ENCODE peak calls at places on chromosomes 12 and 14, in nine cellular contexts. One of them, this sample, is unnamed.

GRCh38 chr12:55937956-55938355 is 7.0 kb downstream of the DGKA start:
- DNase-seq in pancreas: no peak
- DNase-seq in fibroblast of the aortic adventitia: no peak
- DNase-seq in GM06990: no peak
- DNase-seq in transverse colon: no peak
- DNase-seq in IMR-90: peak
- DNase-seq in endothelial cell: no peak
- DNase-seq in Peyer's patch: no peak
- DNase-seq in choroid plexus epithelial cell: no peak
- DNase-seq in this sample: no peak

GRCh38 chr14:92121207-92121669 is 268 bp downstream of the NDUFB1 start:
- DNase-seq in fibroblast of the aortic adventitia: peak
- DNase-seq in transverse colon: peak
- DNase-seq in choroid plexus epithelial cell: peak
- DNase-seq in pancreas: no peak
- DNase-seq in Peyer's patch: no peak
- DNase-seq in GM06990: no peak
- DNase-seq in endothelial cell: peak
- DNase-seq in IMR-90: peak
- DNase-seq in this sample: no peak

GRCh38 chr12:100823988-100824387 is 29.4 kb downstream of the ANO4 start:
- DNase-seq in fibroblast of the aortic adventitia: no peak
- DNase-seq in Peyer's patch: no peak
- DNase-seq in pancreas: no peak
- DNase-seq in transverse colon: no peak
- DNase-seq in endothelial cell: no peak
- DNase-seq in choroid plexus epithelial cell: peak
- DNase-seq in IMR-90: peak
- DNase-seq in GM06990: no peak
- DNase-seq in this sample: no peak

GRCh38 chr14:55272922-55273321 is 1.7 kb downstream of the FBXO34 start:
- DNase-seq in choroid plexus epithelial cell: no peak
- DNase-seq in transverse colon: no peak
- DNase-seq in GM06990: no peak
- DNase-seq in fibroblast of the aortic adventitia: no peak
- DNase-seq in IMR-90: no peak
- DNase-seq in endothelial cell: no peak
- DNase-seq in pancreas: no peak
- DNase-seq in Peyer's patch: no peak
- DNase-seq in this sample: no peak

GRCh38 chr14:99809864-99810854 is 16.9 kb downstream of the EML1 start:
- DNase-seq in endothelial cell: no peak
- DNase-seq in IMR-90: no peak
- DNase-seq in Peyer's patch: no peak
- DNase-seq in transverse colon: no peak
- DNase-seq in choroid plexus epithelial cell: no peak
- DNase-seq in fibroblast of the aortic adventitia: no peak
- DNase-seq in GM06990: no peak
- DNase-seq in pancreas: peak
- DNase-seq in this sample: no peak

GRCh38 chr12:62924084-62924483 is 10.9 kb downstream of the PPM1H start:
- DNase-seq in Peyer's patch: no peak
- DNase-seq in choroid plexus epithelial cell: no peak
- DNase-seq in GM06990: no peak
- DNase-seq in IMR-90: no peak
- DNase-seq in fibroblast of the aortic adventitia: no peak
- DNase-seq in pancreas: no peak
- DNase-seq in transverse colon: no peak
- DNase-seq in endothelial cell: no peak
- DNase-seq in this sample: no peak

GRCh38 chr12:21169878-21170472 is 39.0 kb downstream of the SLCO1B1 start:
- DNase-seq in fibroblast of the aortic adventitia: peak
- DNase-seq in choroid plexus epithelial cell: peak
- DNase-seq in transverse colon: peak
- DNase-seq in pancreas: peak
- DNase-seq in IMR-90: peak
- DNase-seq in Peyer's patch: no peak
- DNase-seq in GM06990: peak
- DNase-seq in endothelial cell: peak
- DNase-seq in this sample: peak

GRCh38 chr12:74890237-74890599 is 319.4 kb downstream of the KCNC2 start:
- DNase-seq in Peyer's patch: no peak
- DNase-seq in IMR-90: peak
- DNase-seq in transverse colon: no peak
- DNase-seq in endothelial cell: no peak
- DNase-seq in fibroblast of the aortic adventitia: peak
- DNase-seq in GM06990: no peak
- DNase-seq in choroid plexus epithelial cell: peak
- DNase-seq in pancreas: peak
- DNase-seq in this sample: peak

GRCh38 chr12:76199808-76200207 is 115.3 kb upstream of the NAP1L1 start:
- DNase-seq in fibroblast of the aortic adventitia: peak
- DNase-seq in choroid plexus epithelial cell: peak
- DNase-seq in endothelial cell: no peak
- DNase-seq in transverse colon: no peak
- DNase-seq in GM06990: no peak
- DNase-seq in Peyer's patch: no peak
- DNase-seq in pancreas: no peak
- DNase-seq in IMR-90: peak
- DNase-seq in this sample: no peak

GRCh38 chr14:78075033-78075432 is 95.1 kb upstream of the NRXN3 start:
- DNase-seq in Peyer's patch: no peak
- DNase-seq in choroid plexus epithelial cell: no peak
- DNase-seq in IMR-90: no peak
- DNase-seq in endothelial cell: no peak
- DNase-seq in GM06990: no peak
- DNase-seq in transverse colon: no peak
- DNase-seq in pancreas: no peak
- DNase-seq in fibroblast of the aortic adventitia: no peak
- DNase-seq in this sample: no peak

GRCh38 chr12:51132693-51133092 is 40.2 kb downstream of the TFCP2 start:
- DNase-seq in choroid plexus epithelial cell: peak
- DNase-seq in transverse colon: no peak
- DNase-seq in fibroblast of the aortic adventitia: no peak
- DNase-seq in GM06990: no peak
- DNase-seq in pancreas: no peak
- DNase-seq in Peyer's patch: no peak
- DNase-seq in endothelial cell: no peak
- DNase-seq in IMR-90: peak
- DNase-seq in this sample: no peak

GRCh38 chr14:99541211-99541610 is 60.0 kb downstream of the CCNK start:
- DNase-seq in fibroblast of the aortic adventitia: no peak
- DNase-seq in choroid plexus epithelial cell: no peak
- DNase-seq in transverse colon: no peak
- DNase-seq in endothelial cell: no peak
- DNase-seq in GM06990: no peak
- DNase-seq in pancreas: no peak
- DNase-seq in Peyer's patch: no peak
- DNase-seq in IMR-90: no peak
- DNase-seq in this sample: no peak

GRCh38 chr14:100846309-100846859 is 20.5 kb downstream of the MEG3 start:
- DNase-seq in choroid plexus epithelial cell: peak
- DNase-seq in fibroblast of the aortic adventitia: no peak
- DNase-seq in pancreas: no peak
- DNase-seq in transverse colon: no peak
- DNase-seq in endothelial cell: no peak
- DNase-seq in IMR-90: no peak
- DNase-seq in Peyer's patch: peak
- DNase-seq in GM06990: no peak
- DNase-seq in this sample: no peak

GRCh38 chr12:17016116-17016864 is 410.3 kb upstream of the LMO3 start:
- DNase-seq in endothelial cell: no peak
- DNase-seq in choroid plexus epithelial cell: no peak
- DNase-seq in GM06990: no peak
- DNase-seq in fibroblast of the aortic adventitia: no peak
- DNase-seq in IMR-90: no peak
- DNase-seq in pancreas: no peak
- DNase-seq in Peyer's patch: no peak
- DNase-seq in transverse colon: no peak
- DNase-seq in this sample: no peak

GRCh38 chr14:24365600-24366374 is 2.2 kb upstream of the NFATC4 start:
- DNase-seq in choroid plexus epithelial cell: peak
- DNase-seq in pancreas: peak
- DNase-seq in GM06990: peak
- DNase-seq in Peyer's patch: peak
- DNase-seq in IMR-90: peak
- DNase-seq in transverse colon: peak
- DNase-seq in endothelial cell: peak
- DNase-seq in fibroblast of the aortic adventitia: peak
- DNase-seq in this sample: peak

GRCh38 chr12:103751171-103751570 is 89.9 kb downstream of the NT5DC3 start:
- DNase-seq in pancreas: no peak
- DNase-seq in Peyer's patch: no peak
- DNase-seq in GM06990: no peak
- DNase-seq in choroid plexus epithelial cell: no peak
- DNase-seq in IMR-90: no peak
- DNase-seq in fibroblast of the aortic adventitia: no peak
- DNase-seq in endothelial cell: peak
- DNase-seq in transverse colon: no peak
- DNase-seq in this sample: no peak
- TF ChIP-seq CTCF in pancreas: no peak
- TF ChIP-seq CTCF in Peyer's patch: no peak
- TF ChIP-seq CTCF in GM06990: peak
- TF ChIP-seq CTCF in choroid plexus epithelial cell: peak
- TF ChIP-seq CTCF in IMR-90: no peak
- TF ChIP-seq CTCF in fibroblast of the aortic adventitia: no peak
- TF ChIP-seq CTCF in endothelial cell: peak
- TF ChIP-seq CTCF in transverse colon: no peak
- TF ChIP-seq CTCF in this sample: no peak

GRCh38 chr12:643478-644292 is 19.6 kb downstream of the NINJ2 start:
- DNase-seq in transverse colon: peak
- DNase-seq in endothelial cell: no peak
- DNase-seq in Peyer's patch: no peak
- DNase-seq in GM06990: no peak
- DNase-seq in choroid plexus epithelial cell: no peak
- DNase-seq in IMR-90: no peak
- DNase-seq in fibroblast of the aortic adventitia: no peak
- DNase-seq in pancreas: no peak
- DNase-seq in this sample: no peak

GRCh38 chr12:644818-645552 is 18.3 kb downstream of the NINJ2 start:
- DNase-seq in transverse colon: no peak
- DNase-seq in endothelial cell: no peak
- DNase-seq in choroid plexus epithelial cell: peak
- DNase-seq in GM06990: no peak
- DNase-seq in pancreas: no peak
- DNase-seq in fibroblast of the aortic adventitia: peak
- DNase-seq in Peyer's patch: no peak
- DNase-seq in IMR-90: no peak
- DNase-seq in this sample: no peak

GRCh38 chr12:644293-644639 is 19.0 kb downstream of the NINJ2 start:
- DNase-seq in endothelial cell: no peak
- DNase-seq in pancreas: no peak
- DNase-seq in fibroblast of the aortic adventitia: no peak
- DNase-seq in Peyer's patch: no peak
- DNase-seq in choroid plexus epithelial cell: no peak
- DNase-seq in IMR-90: no peak
- DNase-seq in transverse colon: no peak
- DNase-seq in GM06990: no peak
- DNase-seq in this sample: no peak

GRCh38 chr12:645563-646071 is 17.6 kb downstream of the NINJ2 start:
- DNase-seq in Peyer's patch: no peak
- DNase-seq in pancreas: no peak
- DNase-seq in choroid plexus epithelial cell: peak
- DNase-seq in IMR-90: peak
- DNase-seq in fibroblast of the aortic adventitia: peak
- DNase-seq in GM06990: no peak
- DNase-seq in endothelial cell: no peak
- DNase-seq in transverse colon: no peak
- DNase-seq in this sample: no peak

GRCh38 chr12:642633-643477 is 20.4 kb downstream of the NINJ2 start:
- DNase-seq in fibroblast of the aortic adventitia: peak
- DNase-seq in choroid plexus epithelial cell: peak
- DNase-seq in transverse colon: peak
- DNase-seq in Peyer's patch: peak
- DNase-seq in IMR-90: peak
- DNase-seq in pancreas: peak
- DNase-seq in endothelial cell: peak
- DNase-seq in GM06990: peak
- DNase-seq in this sample: peak
- TF ChIP-seq CTCF in fibroblast of the aortic adventitia: peak
- TF ChIP-seq CTCF in choroid plexus epithelial cell: peak
- TF ChIP-seq CTCF in transverse colon: peak
- TF ChIP-seq CTCF in Peyer's patch: peak
- TF ChIP-seq CTCF in IMR-90: peak
- TF ChIP-seq CTCF in pancreas: no peak
- TF ChIP-seq CTCF in endothelial cell: peak
- TF ChIP-seq CTCF in GM06990: peak
- TF ChIP-seq CTCF in this sample: peak

DNA sequence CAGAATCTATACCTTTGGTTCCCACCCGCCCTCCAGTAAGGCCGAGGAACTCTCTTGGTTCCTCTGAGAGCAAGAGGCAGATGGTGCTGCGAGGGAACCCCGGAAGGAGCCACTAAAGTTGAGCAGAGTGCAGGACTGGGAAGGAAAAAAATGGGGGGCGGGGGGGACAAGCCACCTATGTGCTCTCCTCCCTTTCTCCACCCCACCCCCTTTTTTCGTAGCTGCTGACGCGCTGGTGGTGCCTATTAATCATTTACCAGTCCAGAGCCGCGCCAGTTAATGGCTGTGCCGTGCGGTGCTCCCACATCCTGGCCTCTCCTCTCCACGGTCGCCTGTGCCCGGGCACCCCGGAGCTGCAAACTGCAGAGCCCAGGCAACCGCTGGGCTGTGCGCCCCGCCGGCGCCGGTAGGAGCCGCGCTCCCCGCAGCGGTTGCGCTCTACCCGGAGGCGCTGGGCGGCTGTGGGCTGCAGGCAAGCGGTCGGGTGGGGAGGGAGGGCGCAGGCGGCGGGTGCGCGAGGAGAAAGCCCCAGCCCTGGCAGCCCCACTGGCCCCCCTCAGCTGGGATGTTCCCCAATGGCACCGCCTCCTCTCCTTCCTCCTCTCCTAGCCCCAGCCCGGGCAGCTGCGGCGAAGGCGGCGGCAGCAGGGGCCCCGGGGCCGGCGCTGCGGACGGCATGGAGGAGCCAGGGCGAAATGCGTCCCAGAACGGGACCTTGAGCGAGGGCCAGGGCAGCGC is 1.3 kb downstream of the SSTR1 start:
- DNase-seq in IMR-90: peak
- DNase-seq in choroid plexus epithelial cell: peak
- DNase-seq in pancreas: peak
- DNase-seq in transverse colon: peak
- DNase-seq in endothelial cell: peak
- DNase-seq in GM06990: no peak
- DNase-seq in Peyer's patch: peak
- DNase-seq in fibroblast of the aortic adventitia: peak
- DNase-seq in this sample: peak
- TF ChIP-seq CTCF in IMR-90: peak
- TF ChIP-seq CTCF in choroid plexus epithelial cell: peak
- TF ChIP-seq CTCF in pancreas: no peak
- TF ChIP-seq CTCF in transverse colon: peak
- TF ChIP-seq CTCF in endothelial cell: no peak
- TF ChIP-seq CTCF in GM06990: no peak
- TF ChIP-seq CTCF in Peyer's patch: no peak
- TF ChIP-seq CTCF in fibroblast of the aortic adventitia: peak
- TF ChIP-seq CTCF in this sample: no peak

DNA sequence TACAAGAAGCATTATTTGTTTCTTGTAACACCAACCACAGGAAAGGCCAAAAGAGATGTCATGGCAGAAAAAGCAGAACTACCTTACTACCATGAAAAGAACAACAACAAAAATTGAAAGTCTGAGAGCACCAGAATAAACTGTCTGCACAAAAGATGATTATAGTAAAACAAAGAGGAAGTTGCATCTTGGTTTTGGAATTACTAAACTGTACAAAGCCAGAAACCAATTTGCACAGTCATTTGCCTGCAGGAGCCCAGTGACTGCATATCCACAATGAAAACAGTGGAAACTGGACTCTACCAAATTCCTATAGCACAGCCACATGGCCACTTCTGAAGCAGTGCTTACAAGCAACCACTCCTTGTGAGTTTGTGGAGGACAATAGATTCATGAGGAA is 276.2 kb downstream of the SSPN start:
- DNase-seq in GM06990: peak
- DNase-seq in transverse colon: no peak
- DNase-seq in endothelial cell: no peak
- DNase-seq in fibroblast of the aortic adventitia: peak
- DNase-seq in pancreas: no peak
- DNase-seq in choroid plexus epithelial cell: peak
- DNase-seq in IMR-90: peak
- DNase-seq in Peyer's patch: no peak
- DNase-seq in this sample: no peak
- TF ChIP-seq CTCF in GM06990: no peak
- TF ChIP-seq CTCF in transverse colon: no peak
- TF ChIP-seq CTCF in endothelial cell: no peak
- TF ChIP-seq CTCF in fibroblast of the aortic adventitia: no peak
- TF ChIP-seq CTCF in pancreas: no peak
- TF ChIP-seq CTCF in choroid plexus epithelial cell: peak
- TF ChIP-seq CTCF in IMR-90: no peak
- TF ChIP-seq CTCF in Peyer's patch: no peak
- TF ChIP-seq CTCF in this sample: no peak

This sample was measured in Calu3.